ENCODE peak calls at places on chromosome 22, in four cellular contexts. One of them, this sample, is unnamed.

GRCh38 chr22:38505595-38506117 is 455 bp downstream of the DDX17 start:
- DNase-seq in GM12878: no peak
- DNase-seq in HepG2: no peak
- DNase-seq in K562: peak
- DNase-seq in this sample: no peak

GRCh38 chr22:49201046-49201970 is 626.4 kb downstream of the BRD1 start:
- DNase-seq in GM12878: no peak
- DNase-seq in HepG2: no peak
- DNase-seq in K562: no peak
- DNase-seq in this sample: peak

GRCh38 chr22:43948836-43949235 is 6.4 kb upstream of the SAMM50 start:
- DNase-seq in GM12878: no peak
- DNase-seq in HepG2: no peak
- DNase-seq in K562: no peak
- DNase-seq in this sample: no peak

GRCh38 chr22:30667092-30667485 is 586 bp downstream of the DUSP18 start:
- DNase-seq in GM12878: no peak
- DNase-seq in HepG2: peak
- DNase-seq in K562: no peak
- DNase-seq in this sample: no peak

GRCh38 chr22:17969732-17970131 is 54.6 kb downstream of the MICAL3 start:
- DNase-seq in GM12878: no peak
- DNase-seq in HepG2: no peak
- DNase-seq in K562: no peak
- DNase-seq in this sample: no peak

GRCh38 chr22:35275580-35275979 is 18.3 kb downstream of the HMGXB4 start:
- DNase-seq in GM12878: no peak
- DNase-seq in HepG2: no peak
- DNase-seq in K562: no peak
- DNase-seq in this sample: no peak

GRCh38 chr22:22519591-22519990 is 479 bp downstream of the ZNF280A start:
- DNase-seq in GM12878: no peak
- DNase-seq in HepG2: peak
- DNase-seq in K562: peak
- DNase-seq in this sample: no peak

GRCh38 chr22:20198527-20199319 is 47.9 kb upstream of the CCDC188 start:
- DNase-seq in GM12878: no peak
- DNase-seq in HepG2: no peak
- DNase-seq in K562: no peak
- DNase-seq in this sample: no peak

GRCh38 chr22:48715511-48715910 is 1112.2 kb downstream of the BRD1 start:
- DNase-seq in GM12878: no peak
- DNase-seq in HepG2: no peak
- DNase-seq in K562: no peak
- DNase-seq in this sample: no peak

GRCh38 chr22:29443452-29443851 is 5.1 kb downstream of the RFPL1 start:
- DNase-seq in GM12878: no peak
- DNase-seq in HepG2: no peak
- DNase-seq in K562: no peak
- DNase-seq in this sample: no peak

DNA sequence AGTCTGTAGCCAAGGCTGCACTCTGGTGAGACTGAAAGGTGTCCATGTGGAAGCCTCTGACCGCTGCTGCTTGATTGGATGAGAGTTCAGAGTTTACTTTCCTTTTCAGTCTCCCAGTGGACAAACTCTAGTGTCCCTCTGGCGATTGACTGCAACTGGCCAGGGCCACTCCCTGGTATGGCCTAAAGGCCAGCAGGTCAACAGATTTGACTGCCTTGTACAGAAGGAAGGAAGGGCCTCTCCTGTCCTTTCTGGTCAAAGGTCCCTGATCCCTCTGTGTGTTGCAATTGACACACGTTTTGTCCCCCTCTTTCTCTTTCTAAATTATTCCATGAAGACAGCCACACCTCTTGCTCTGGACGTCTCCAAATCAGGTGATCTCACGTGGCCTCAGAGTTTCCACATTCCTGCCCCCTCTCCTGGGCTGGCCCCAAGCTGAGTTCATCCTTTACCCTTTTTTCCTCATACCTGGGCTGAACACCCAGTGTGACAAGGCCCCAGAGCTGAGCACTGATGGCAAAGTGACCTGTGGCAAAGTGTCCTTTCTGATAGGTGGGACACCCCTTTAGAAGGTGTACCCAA is 18.7 kb upstream of the FBLN1 start:
- DNase-seq in GM12878: no peak
- DNase-seq in HepG2: peak
- DNase-seq in K562: no peak
- DNase-seq in this sample: no peak
- TF ChIP-seq SIN3A in GM12878: no peak
- TF ChIP-seq SIN3A in HepG2: no peak
- TF ChIP-seq SIN3A in K562: no peak
- TF ChIP-seq SIN3A in this sample: no peak

GRCh38 chr22:26326803-26327202 is 102.3 kb upstream of the ASPHD2 start:
- DNase-seq in GM12878: no peak
- DNase-seq in HepG2: no peak
- DNase-seq in K562: no peak
- DNase-seq in this sample: no peak

GRCh38 chr22:26327306-26327705 is 101.8 kb upstream of the ASPHD2 start:
- DNase-seq in GM12878: no peak
- DNase-seq in HepG2: no peak
- DNase-seq in K562: no peak
- DNase-seq in this sample: no peak

GRCh38 chr22:26324150-26324549 is 104.9 kb upstream of the ASPHD2 start:
- DNase-seq in GM12878: no peak
- DNase-seq in HepG2: no peak
- DNase-seq in K562: no peak
- DNase-seq in this sample: no peak

GRCh38 chr22:26328221-26328620 is 100.8 kb upstream of the ASPHD2 start:
- DNase-seq in GM12878: no peak
- DNase-seq in HepG2: no peak
- DNase-seq in K562: no peak
- DNase-seq in this sample: no peak

GRCh38 chr22:26325641-26326040 is 103.4 kb upstream of the ASPHD2 start:
- DNase-seq in GM12878: no peak
- DNase-seq in HepG2: no peak
- DNase-seq in K562: no peak
- DNase-seq in this sample: no peak
- TF ChIP-seq HDAC2 in GM12878: no peak
- TF ChIP-seq HDAC2 in HepG2: no peak
- TF ChIP-seq HDAC2 in K562: no peak
- TF ChIP-seq HDAC2 in this sample: no peak

GRCh38 chr22:36612458-36612857 is 83.5 kb upstream of the EIF3D start:
- DNase-seq in GM12878: no peak
- DNase-seq in HepG2: no peak
- DNase-seq in K562: no peak
- DNase-seq in this sample: no peak
- TF ChIP-seq SIN3A in GM12878: no peak
- TF ChIP-seq SIN3A in HepG2: no peak
- TF ChIP-seq SIN3A in K562: no peak
- TF ChIP-seq SIN3A in this sample: no peak

DNA sequence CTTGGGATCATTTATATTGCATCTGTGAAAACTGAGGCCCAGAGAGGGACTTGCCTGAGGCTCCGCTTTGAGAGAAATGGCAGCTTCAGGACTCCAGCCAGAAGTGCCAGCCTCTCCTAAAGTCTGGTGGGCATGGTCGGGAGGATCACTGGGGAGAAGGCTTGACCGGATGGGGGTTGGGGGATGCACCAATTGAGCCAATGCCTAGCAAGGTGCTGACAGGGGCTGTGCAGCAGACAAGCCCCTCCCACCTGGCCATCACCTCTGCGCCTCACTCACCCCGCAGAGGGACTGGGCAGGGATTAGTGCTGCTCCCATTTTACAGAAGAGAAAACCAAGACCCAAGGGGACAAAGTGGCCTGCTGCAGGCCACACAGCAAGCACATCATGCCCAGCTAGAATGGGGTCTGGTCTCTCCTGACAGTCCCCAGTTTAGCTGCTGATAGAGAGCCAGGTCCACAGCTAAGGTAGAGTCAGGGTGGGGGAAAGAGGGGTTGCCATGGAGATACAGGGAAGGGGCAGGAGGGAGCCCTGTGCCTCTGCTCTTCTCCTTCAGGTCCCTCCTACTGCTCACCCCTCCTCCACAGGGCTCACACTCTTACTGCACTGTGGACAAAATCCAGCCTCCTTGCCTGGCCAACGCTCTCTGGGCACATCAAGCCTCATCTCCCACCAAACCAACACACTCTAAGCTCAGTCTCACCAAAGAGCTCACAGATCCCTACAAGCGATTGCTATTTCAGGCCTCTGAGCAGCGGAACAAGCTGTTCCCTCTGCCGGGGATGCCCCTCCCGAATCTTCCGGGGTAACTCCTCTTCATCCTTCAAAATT is 29.5 kb downstream of the TEF start:
- DNase-seq in GM12878: no peak
- DNase-seq in HepG2: no peak
- DNase-seq in K562: no peak
- DNase-seq in this sample: no peak
- TF ChIP-seq HDAC2 in GM12878: no peak
- TF ChIP-seq HDAC2 in HepG2: no peak
- TF ChIP-seq HDAC2 in K562: no peak
- TF ChIP-seq HDAC2 in this sample: no peak

GRCh38 chr22:28111501-28111900 is 192.4 kb upstream of the PITPNB start:
- DNase-seq in GM12878: no peak
- DNase-seq in HepG2: no peak
- DNase-seq in K562: no peak
- DNase-seq in this sample: no peak
- TF ChIP-seq SIN3A in GM12878: no peak
- TF ChIP-seq SIN3A in HepG2: no peak
- TF ChIP-seq SIN3A in K562: no peak
- TF ChIP-seq SIN3A in this sample: no peak

This sample was measured in H1.